ENCODE peak calls at places on chromosome 6, in five cellular contexts. F, X, P, I and H are unnamed samples.

GRCh38 chr6:83057705-83058321 is 7.8 kb downstream of the UBE3D start:
- DNase-seq in I (no peak), P (peak), X (no peak), F (no peak), H (no peak)

GRCh38 chr6:82877213-82878195 is 188.1 kb downstream of the UBE3D start:
- DNase-seq in X (no peak), F (no peak), P (no peak), I (no peak), H (no peak)

GRCh38 chr6:17103715-17104114 is 1.9 kb downstream of the STMND1 start:
- DNase-seq in F (no peak), P (no peak), I (no peak), X (no peak), H (no peak)

GRCh38 chr6:43669922-43670622 is 17.5 kb downstream of the MRPS18A start:
- DNase-seq in P (no peak), F (no peak), I (no peak), X (no peak), H (no peak)

GRCh38 chr6:137016366-137016765 is 28.4 kb downstream of the IL20RA start:
- DNase-seq in X (no peak), I (no peak), P (no peak), F (no peak), H (no peak)

GRCh38 chr6:100202417-100203194 is 208.6 kb upstream of the MCHR2 start:
- DNase-seq in F (no peak), P (no peak), I (no peak), X (peak), H (peak)

GRCh38 chr6:106159531-106159940 is 73.4 kb downstream of the PRDM1 start:
- DNase-seq in P (no peak), I (no peak), X (no peak), F (no peak), H (peak)

GRCh38 chr6:19905584-19905983 is 68.4 kb downstream of the ID4 start:
- DNase-seq in F (no peak), I (no peak), P (no peak), X (no peak), H (no peak)

GRCh38 chr6:140581601-140582000 is 1207.2 kb upstream of the CITED2 start:
- DNase-seq in I (no peak), F (no peak), P (no peak), X (no peak), H (no peak)

GRCh38 chr6:79841577-79842381 is 105.6 kb downstream of the ELOVL4 start:
- DNase-seq in I (no peak), X (no peak), P (no peak), F (no peak), H (no peak)

GRCh38 chr6:144094731-144095133 is 641 bp downstream of the SF3B5 start:
- DNase-seq in F (no peak), X (no peak), I (no peak), P (no peak), H (no peak)

GRCh38 chr6:154606457-154606856 is 96.0 kb upstream of the CNKSR3 start:
- DNase-seq in I (no peak), F (no peak), P (no peak), X (no peak), H (no peak)

GRCh38 chr6:137823826-137824501 is 43.1 kb upstream of the TNFAIP3 start:
- DNase-seq in P (no peak), X (peak), F (peak), I (no peak), H (no peak)

GRCh38 chr6:5333653-5334052 is 72.3 kb downstream of the FARS2 start:
- DNase-seq in X (no peak), P (peak), F (no peak), I (no peak), H (peak)

GRCh38 chr6:158703840-158704822 is 54.3 kb downstream of the SYTL3 start:
- DNase-seq in I (peak), F (peak), P (peak), X (peak), H (peak)

GRCh38 chr6:46781478-46782378 is 11.5 kb upstream of the MEP1A start:
- DNase-seq in I (no peak), P (peak), X (peak), F (peak), H (peak)

GRCh38 chr6:41497994-41498393 is 48.2 kb upstream of the FOXP4 start:
- DNase-seq in P (no peak), X (no peak), I (no peak), F (no peak), H (peak)

GRCh38 chr6:11210386-11211138 is 21.9 kb downstream of the NEDD9 start:
- DNase-seq in X (no peak), F (no peak), I (no peak), P (no peak), H (no peak)

GRCh38 chr6:163494279-163494727 is 79.8 kb downstream of the QKI start:
- DNase-seq in I (no peak), P (no peak), F (no peak), X (no peak), H (no peak)

GRCh38 chr6:125742433-125743120 is 6.9 kb upstream of the HEY2 start:
- DNase-seq in F (no peak), I (no peak), X (no peak), P (no peak), H (no peak)

GRCh38 chr6:44275271-44275748 is 5.1 kb downstream of the TMEM151B start:
- DNase-seq in F (no peak), P (no peak), X (no peak), I (no peak), H (no peak)

GRCh38 chr6:138455746-138456392 is 43.4 kb downstream of the NHSL1 start:
- DNase-seq in P (no peak), I (no peak), X (no peak), F (no peak), H (no peak)

GRCh38 chr6:16623733-16624132 is 137.5 kb downstream of the ATXN1 start:
- DNase-seq in I (no peak), F (no peak), P (no peak), X (no peak), H (no peak)

GRCh38 chr6:132491303-132491702 is 21.6 kb downstream of the STX7 start:
- DNase-seq in I (no peak), F (no peak), P (no peak), X (peak), H (no peak)

GRCh38 chr6:30092852-30093543 is 17.4 kb upstream of the RNF39 start:
- DNase-seq in F (no peak), I (no peak), X (no peak), P (no peak), H (no peak)

GRCh38 chr6:13427838-13428527 is 59.4 kb downstream of the GFOD1 start:
- DNase-seq in X (no peak), I (no peak), F (no peak), P (no peak), H (no peak)

GRCh38 chr6:52141596-52141995 is 44.6 kb upstream of the IL17A start:
- DNase-seq in I (no peak), F (no peak), P (no peak), X (no peak), H (no peak)

GRCh38 chr6:16319813-16320532 is 81.6 kb downstream of the GMPR start:
- DNase-seq in P (no peak), F (peak), X (peak), I (no peak), H (no peak)

GRCh38 chr6:100203391-100203790 is 209.4 kb upstream of the MCHR2 start:
- DNase-seq in X (no peak), P (no peak), I (no peak), F (no peak), H (peak)

GRCh38 chr6:170042086-170042485 is 248.8 kb downstream of the DLL1 start:
- DNase-seq in P (no peak), F (no peak), I (no peak), X (peak), H (no peak)

GRCh38 chr6:5471637-5472430 is 210.5 kb downstream of the FARS2 start:
- DNase-seq in P (no peak), I (peak), F (no peak), X (no peak), H (no peak)

GRCh38 chr6:31125586-31126363 is 5.5 kb upstream of the CDSN start:
- DNase-seq in P (no peak), X (peak), I (no peak), F (no peak), H (no peak)

GRCh38 chr6:32614366-32615081 is 22.7 kb upstream of the HLA-DQA1 start:
- DNase-seq in I (no peak), X (no peak), F (no peak), P (no peak), H (no peak)

GRCh38 chr6:147530132-147531060 is 21.9 kb downstream of the SAMD5 start:
- DNase-seq in F (no peak), I (no peak), P (no peak), X (no peak), H (no peak)
- TF ChIP-seq POLR2A in F (no peak), I (no peak), P (no peak), X (no peak), H (no peak)

GRCh38 chr6:21486115-21486514 is 107.4 kb upstream of the SOX4 start:
- DNase-seq in I (no peak), P (no peak), X (no peak), F (no peak), H (no peak)
- TF ChIP-seq POLR2A in I (no peak), P (no peak), X (no peak), F (no peak), H (no peak)

DNA sequence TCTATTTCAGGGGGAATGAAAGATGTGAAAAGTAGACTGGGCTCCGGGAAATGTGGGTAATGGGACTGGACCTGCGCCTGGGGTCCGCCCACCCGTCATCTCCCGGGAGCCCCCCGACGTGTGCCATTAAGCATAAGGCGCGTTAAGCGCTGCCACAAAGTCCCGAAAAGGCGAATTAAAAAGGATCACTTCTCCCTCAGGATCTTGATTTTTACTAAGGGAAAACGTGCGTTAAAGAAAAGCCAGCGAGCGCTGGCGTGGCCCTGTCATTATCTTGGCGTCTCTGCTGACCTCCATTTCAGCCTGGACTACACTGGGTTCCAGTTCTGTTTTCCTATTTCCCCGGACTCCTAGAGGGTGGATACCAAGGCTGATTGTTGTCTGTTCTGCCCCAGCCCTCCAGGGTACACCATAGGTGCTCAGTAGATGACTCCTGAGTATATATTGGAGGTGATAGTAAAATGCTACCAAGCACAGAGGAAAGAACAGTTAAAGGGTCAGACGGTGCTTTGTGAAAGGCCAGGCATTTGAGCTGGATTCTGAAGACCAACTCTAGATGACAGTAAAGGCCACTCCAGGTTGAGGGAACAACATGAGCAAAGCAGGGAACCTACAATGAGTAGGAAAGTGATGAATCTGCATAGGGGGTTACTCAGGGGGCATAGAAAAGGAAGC is 89.2 kb upstream of the ARID1B start:
- DNase-seq in X (no peak), I (no peak), F (no peak), P (no peak), H (peak)
- TF ChIP-seq POLR2A in X (no peak), I (no peak), F (no peak), P (no peak), H (no peak)

DNA sequence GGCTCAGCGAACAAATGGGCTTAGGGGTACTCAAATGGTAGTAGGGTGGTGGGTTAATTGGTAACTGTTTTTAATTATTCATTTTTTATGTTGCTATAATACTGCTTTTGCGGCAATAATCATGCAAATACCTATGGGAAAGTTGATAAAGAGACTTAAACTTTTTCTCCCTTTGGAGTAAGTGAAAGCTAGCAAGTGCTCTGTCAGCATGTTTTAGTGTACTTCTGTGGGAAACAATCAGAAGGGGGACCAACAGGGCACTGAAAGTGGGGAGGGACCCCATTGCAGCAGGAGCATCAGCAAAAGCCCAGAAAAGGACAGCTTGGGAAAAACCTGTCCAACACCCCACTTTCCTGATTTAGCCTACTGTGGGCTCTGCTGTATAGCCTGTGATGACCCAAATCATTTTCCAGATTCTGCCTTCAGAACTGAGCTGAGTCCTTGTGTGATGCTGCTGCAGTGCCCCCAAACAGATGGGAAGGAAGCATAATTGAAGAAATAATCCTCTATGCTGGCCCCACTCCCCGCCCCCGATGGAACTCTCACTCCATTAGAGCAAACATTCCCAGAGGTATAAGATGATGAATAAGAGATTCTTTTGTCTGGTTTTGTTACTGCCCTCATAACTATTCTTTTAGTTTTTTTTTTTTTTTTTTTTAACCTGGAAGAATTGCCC is 322.8 kb downstream of the CD83 start:
- DNase-seq in P (no peak), F (no peak), X (no peak), I (no peak), H (no peak)
- TF ChIP-seq POLR2A in P (no peak), F (no peak), X (no peak), I (no peak), H (no peak)

GRCh38 chr6:34674268-34674639 is 22.3 kb downstream of the ILRUN start:
- DNase-seq in I (no peak), X (no peak), P (peak), F (no peak), H (no peak)

GRCh38 chr6:34671362-34671761 is 25.2 kb downstream of the ILRUN start:
- DNase-seq in X (no peak), F (no peak), I (no peak), P (no peak), H (no peak)

GRCh38 chr6:34673079-34673478 is 23.5 kb downstream of the ILRUN start:
- DNase-seq in P (no peak), F (no peak), I (no peak), X (no peak), H (no peak)

GRCh38 chr6:34672657-34673043 is 23.9 kb downstream of the ILRUN start:
- DNase-seq in X (no peak), F (no peak), I (no peak), P (no peak), H (no peak)

GRCh38 chr6:34671801-34672656 is 24.5 kb downstream of the ILRUN start:
- DNase-seq in I (no peak), X (peak), F (no peak), P (no peak), H (peak)
- TF ChIP-seq POLR2A in I (no peak), X (no peak), F (no peak), P (no peak), H (no peak)

DNA sequence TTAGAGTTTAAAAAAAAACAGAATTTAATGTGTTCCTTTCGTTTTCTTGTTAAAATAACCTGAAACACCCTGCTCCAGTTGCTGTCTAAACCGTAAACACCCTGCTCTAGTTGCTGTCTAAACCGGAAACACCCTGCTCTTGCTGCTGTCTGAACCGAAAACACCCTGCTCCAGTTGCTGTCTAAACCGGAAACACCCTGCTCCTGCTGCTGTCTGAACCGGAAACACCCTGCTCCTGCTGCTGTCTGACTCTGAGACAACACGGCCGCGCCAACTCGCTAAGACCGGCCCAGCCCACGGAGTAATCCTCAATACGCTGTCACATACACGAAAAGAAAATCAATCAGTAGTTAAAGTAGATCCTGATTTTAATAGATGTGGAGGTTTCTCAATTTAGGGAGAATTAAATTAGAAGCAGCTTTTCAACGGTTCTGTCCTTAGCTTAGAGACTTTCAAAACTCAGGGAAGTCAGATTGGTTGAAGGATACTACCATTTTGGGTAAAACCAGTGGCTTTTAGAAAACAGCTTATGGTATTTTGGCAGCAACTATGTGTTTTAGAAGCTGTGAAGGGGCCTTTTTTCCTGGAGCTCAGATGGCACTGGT is 98.3 kb downstream of the RAMACL start:
- DNase-seq in X (peak), I (no peak), F (no peak), P (no peak), H (no peak)
- TF ChIP-seq POLR2A in X (no peak), I (no peak), F (no peak), P (no peak), H (no peak)

GRCh38 chr6:3214898-3215297 is 12.6 kb downstream of the TUBB2B start:
- DNase-seq in F (no peak), X (no peak), I (no peak), P (no peak), H (no peak)
- TF ChIP-seq POLR2A in F (no peak), X (no peak), I (no peak), P (no peak), H (no peak)

DNA sequence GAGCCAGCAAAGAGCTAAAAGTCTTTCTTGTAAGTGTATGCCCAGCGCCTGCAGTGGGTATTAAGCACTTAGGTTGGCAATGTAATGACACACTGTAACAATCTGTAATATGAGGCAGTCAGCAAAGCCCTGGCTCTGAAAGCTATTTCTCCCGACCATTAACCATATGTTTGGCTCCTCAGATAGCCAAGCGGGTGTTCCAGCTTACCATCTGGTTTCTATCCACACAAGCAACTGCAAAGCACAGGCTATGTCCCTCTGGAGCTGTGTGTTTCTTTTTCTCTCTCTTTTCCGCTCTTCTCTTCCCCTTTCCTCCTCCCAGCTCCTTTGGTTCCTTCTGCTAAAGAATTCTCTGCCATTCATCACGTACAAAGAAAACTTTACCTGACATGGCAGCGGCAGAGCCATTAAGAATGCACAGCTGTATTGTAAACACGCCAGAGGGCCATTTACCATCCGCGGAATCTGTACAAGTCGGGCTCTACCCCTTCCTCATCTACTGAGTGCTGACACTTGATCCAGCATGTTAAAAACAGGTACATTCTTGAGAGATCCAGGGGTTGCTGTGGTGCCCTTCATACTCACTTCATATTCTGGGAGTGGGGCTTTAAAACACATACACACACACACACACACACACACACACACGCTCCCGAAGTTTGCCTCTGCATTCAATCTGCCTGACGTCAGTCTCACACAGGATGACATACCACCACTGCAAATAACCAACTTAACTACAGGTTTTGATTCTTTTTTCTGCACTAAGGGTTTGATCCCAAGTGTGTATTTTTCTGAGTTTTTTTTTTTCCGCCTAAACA is 77.3 kb downstream of the BACH2 start:
- DNase-seq in I (no peak), X (peak), F (peak), P (no peak), H (no peak)
- TF ChIP-seq POLR2A in I (no peak), X (no peak), F (no peak), P (no peak), H (no peak)

GRCh38 chr6:148509789-148510581 is 167.3 kb downstream of the SASH1 start:
- DNase-seq in I (no peak), X (peak), F (no peak), P (no peak), H (peak)
- TF ChIP-seq POLR2A in I (no peak), X (peak), F (no peak), P (no peak), H (no peak)

GRCh38 chr6:26216886-26217713 is 129.9 kb downstream of the HFE start:
- DNase-seq in F (peak), X (peak), I (no peak), P (peak), H (no peak)
- TF ChIP-seq POLR2A in F (peak), X (no peak), I (peak), P (peak), H (peak)